ENCODE peak calls at places on chromosome 1, in seven cellular contexts. C, Y, U, J, P, R and A are unnamed samples. For H3K27me3, the result is how much of the 10 kb centered on the place peaks cover.

GRCh38 chr1:164452549-164452948 is 106.4 kb upstream of the PBX1 start:
- DNase-seq in R (no peak), Y (no peak), U (no peak), P (no peak), C (no peak), J (no peak), A (no peak)

GRCh38 chr1:244387415-244387814 is 64.3 kb downstream of the ADSS2 start:
- DNase-seq in Y (no peak), P (no peak), U (peak), C (no peak), R (no peak), J (no peak), A (no peak)

GRCh38 chr1:170604889-170605288 is 59.0 kb upstream of the PRRX1 start:
- DNase-seq in C (no peak), Y (no peak), U (no peak), P (no peak), J (no peak), R (no peak), A (no peak)

GRCh38 chr1:119549719-119550141 is 42.7 kb downstream of the HSD3B1 start:
- DNase-seq in Y (peak), R (peak), P (peak), J (peak), U (peak), C (no peak), A (peak)

GRCh38 chr1:117685936-117686806 is 80.3 kb downstream of the TENT5C start:
- DNase-seq in R (no peak), U (no peak), Y (no peak), J (no peak), C (no peak), P (no peak), A (no peak)

GRCh38 chr1:150808851-150809250 is 791 bp upstream of the CTSK start:
- DNase-seq in C (no peak), J (no peak), P (no peak), R (no peak), U (no peak), Y (no peak), A (no peak)

GRCh38 chr1:59549903-59550302 is 253.0 kb downstream of the FGGY start:
- DNase-seq in R (peak), P (no peak), U (no peak), J (no peak), C (no peak), Y (no peak), A (no peak)

GRCh38 chr1:38064232-38064903 is 17.8 kb upstream of the POU3F1 start:
- DNase-seq in Y (peak), J (peak), R (no peak), C (no peak), P (no peak), U (no peak), A (no peak)

GRCh38 chr1:98766241-98766640 is 104.7 kb downstream of the SNX7 start:
- DNase-seq in J (no peak), Y (no peak), R (no peak), P (no peak), U (no peak), C (peak), A (no peak)

DNA sequence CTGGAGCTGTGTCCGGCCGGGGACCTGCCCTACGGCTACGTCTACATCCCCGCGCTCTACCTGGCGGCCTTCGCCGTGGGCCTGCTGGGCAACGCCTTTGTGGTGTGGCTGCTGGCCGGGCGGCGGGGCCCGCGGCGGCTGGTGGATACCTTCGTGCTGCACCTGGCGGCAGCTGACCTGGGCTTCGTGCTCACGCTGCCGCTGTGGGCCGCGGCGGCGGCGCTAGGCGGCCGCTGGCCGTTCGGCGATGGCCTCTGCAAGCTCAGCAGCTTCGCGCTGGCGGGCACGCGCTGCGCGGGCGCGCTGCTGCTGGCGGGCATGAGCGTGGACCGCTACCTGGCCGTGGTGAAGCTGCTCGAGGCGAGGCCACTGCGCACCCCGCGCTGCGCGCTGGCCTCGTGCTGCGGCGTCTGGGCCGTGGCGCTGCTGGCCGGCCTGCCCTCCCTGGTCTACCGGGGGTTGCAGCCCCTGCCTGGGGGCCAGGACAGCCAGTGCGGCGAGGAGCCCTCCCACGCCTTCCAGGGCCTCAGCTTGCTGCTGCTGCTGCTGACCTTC is 412 bp downstream of the GPR25 start:
- DNase-seq in U (peak), Y (no peak), C (no peak), J (no peak), R (no peak), P (no peak), A (no peak)
- H3K27me3 ChIP-seq in U (under half), Y (under half), C (under half), J (half or more), R (under half), P (under half), A (under half)

GRCh38 chr1:212351588-212352362 is 62.9 kb downstream of the PACC1 start:
- DNase-seq in C (no peak), R (no peak), J (no peak), U (no peak), Y (no peak), P (no peak), A (no peak)

GRCh38 chr1:212359794-212360479 is 54.7 kb downstream of the PACC1 start:
- DNase-seq in U (no peak), R (no peak), P (no peak), J (no peak), Y (no peak), C (no peak), A (no peak)

GRCh38 chr1:212353181-212353580 is 61.5 kb downstream of the PACC1 start:
- DNase-seq in P (no peak), R (no peak), C (no peak), Y (no peak), U (no peak), J (no peak), A (no peak)

GRCh38 chr1:212354464-212354863 is 60.2 kb downstream of the PACC1 start:
- DNase-seq in J (no peak), C (no peak), R (no peak), P (no peak), Y (no peak), U (no peak), A (no peak)

DNA sequence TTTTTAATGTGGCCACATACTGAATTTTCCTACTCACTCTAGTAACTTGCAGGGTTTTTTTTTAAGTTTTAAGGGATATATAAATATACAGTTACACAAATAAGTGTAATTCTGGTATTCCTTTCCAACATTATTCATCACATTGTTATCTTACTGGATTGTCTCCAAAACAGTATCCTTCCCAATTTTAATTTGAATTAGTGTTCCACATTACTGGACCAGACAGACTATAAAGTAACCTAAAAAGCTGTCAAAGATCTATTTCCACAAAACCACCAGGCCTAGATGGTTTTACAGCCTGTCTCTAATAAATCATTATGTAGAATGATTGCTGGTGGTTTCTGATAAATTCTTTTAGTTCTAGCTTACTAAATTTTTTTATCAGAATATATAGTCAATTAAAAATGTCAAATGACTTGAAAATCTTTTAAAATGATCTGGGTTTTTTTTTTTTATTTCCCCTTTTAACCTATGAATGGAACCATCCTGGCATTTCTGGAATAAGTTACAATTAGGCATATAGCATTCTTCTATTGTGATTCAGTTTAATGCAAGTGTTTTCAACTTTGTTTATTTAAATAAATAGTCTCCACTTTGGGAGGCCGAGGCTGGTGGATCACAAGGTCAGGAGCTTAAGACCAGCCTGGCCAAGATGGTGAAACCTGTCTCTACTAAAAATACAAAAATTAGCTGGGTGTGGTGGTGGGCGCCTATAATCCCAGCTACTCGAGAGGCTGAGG is 59.3 kb downstream of the PACC1 start:
- DNase-seq in P (no peak), U (no peak), C (no peak), R (no peak), J (no peak), Y (no peak), A (no peak)
- TF ChIP-seq SIN3A in P (no peak), U (no peak), C (no peak), R (no peak), J (no peak), Y (no peak), A (no peak)

GRCh38 chr1:2809656-2810055 is 8.2 kb upstream of the TTC34 start:
- DNase-seq in J (no peak), U (no peak), R (no peak), C (no peak), P (no peak), Y (no peak), A (no peak)

GRCh38 chr1:2808386-2808705 is 6.9 kb upstream of the TTC34 start:
- DNase-seq in U (no peak), Y (no peak), C (no peak), R (no peak), J (no peak), P (no peak), A (no peak)

GRCh38 chr1:2808831-2809605 is 7.5 kb upstream of the TTC34 start:
- DNase-seq in J (no peak), P (no peak), Y (no peak), C (no peak), R (no peak), U (no peak), A (no peak)

GRCh38 chr1:2807036-2807435 is 5.5 kb upstream of the TTC34 start:
- DNase-seq in J (no peak), U (no peak), Y (no peak), R (no peak), P (no peak), C (no peak), A (no peak)

GRCh38 chr1:2807678-2808385 is 6.3 kb upstream of the TTC34 start:
- DNase-seq in P (no peak), U (no peak), Y (no peak), J (no peak), C (no peak), R (no peak), A (no peak)
- H3K27me3 ChIP-seq in P (under half), U (under half), Y (under half), J (under half), C (under half), R (under half), A (under half)

GRCh38 chr1:234368320-234369032 is 4.8 kb upstream of the COA6 start:
- DNase-seq in Y (no peak), C (no peak), J (no peak), U (no peak), R (no peak), P (no peak), A (no peak)
- TF ChIP-seq SIN3A in Y (no peak), C (no peak), J (no peak), U (no peak), R (no peak), P (no peak), A (no peak)